ENCODE peak calls at places on chromosomes 5 and 9, in nine cellular contexts. One of them, this sample, is unnamed.

GRCh38 chr9:107119294-107119693 is 163.8 kb upstream of the RAD23B start:
- DNase-seq in GM03348: no peak
- DNase-seq in RWPE1: no peak
- DNase-seq in HS-27A: no peak
- DNase-seq in NCI-H774: no peak
- DNase-seq in HuH-7.5: no peak
- DNase-seq in C1 segment of cervical spinal cord: no peak
- DNase-seq in bronchial epithelial cell: no peak
- DNase-seq in mesothelial cell of epicardium: no peak
- DNase-seq in this sample: no peak

GRCh38 chr5:176863041-176863764 is 35.9 kb downstream of the HK3 start:
- DNase-seq in GM03348: no peak
- DNase-seq in bronchial epithelial cell: no peak
- DNase-seq in RWPE1: no peak
- DNase-seq in HuH-7.5: no peak
- DNase-seq in mesothelial cell of epicardium: no peak
- DNase-seq in HS-27A: no peak
- DNase-seq in NCI-H774: no peak
- DNase-seq in C1 segment of cervical spinal cord: no peak
- DNase-seq in this sample: no peak

GRCh38 chr5:132237141-132237540 is 9.5 kb upstream of the P4HA2 start:
- DNase-seq in RWPE1: no peak
- DNase-seq in HuH-7.5: no peak
- DNase-seq in mesothelial cell of epicardium: no peak
- DNase-seq in GM03348: peak
- DNase-seq in HS-27A: no peak
- DNase-seq in NCI-H774: no peak
- DNase-seq in C1 segment of cervical spinal cord: no peak
- DNase-seq in bronchial epithelial cell: no peak
- DNase-seq in this sample: no peak

GRCh38 chr9:4080889-4081548 is 218.8 kb downstream of the GLIS3 start:
- DNase-seq in bronchial epithelial cell: no peak
- DNase-seq in GM03348: no peak
- DNase-seq in HuH-7.5: no peak
- DNase-seq in mesothelial cell of epicardium: no peak
- DNase-seq in HS-27A: no peak
- DNase-seq in NCI-H774: no peak
- DNase-seq in RWPE1: no peak
- DNase-seq in C1 segment of cervical spinal cord: no peak
- DNase-seq in this sample: no peak

GRCh38 chr9:22813520-22813919 is 366.9 kb downstream of the DMRTA1 start:
- DNase-seq in GM03348: peak
- DNase-seq in bronchial epithelial cell: peak
- DNase-seq in NCI-H774: peak
- DNase-seq in HuH-7.5: no peak
- DNase-seq in HS-27A: no peak
- DNase-seq in RWPE1: no peak
- DNase-seq in mesothelial cell of epicardium: no peak
- DNase-seq in C1 segment of cervical spinal cord: no peak
- DNase-seq in this sample: no peak

GRCh38 chr5:107980923-107981748 is 310.4 kb upstream of the EFNA5 start:
- DNase-seq in bronchial epithelial cell: no peak
- DNase-seq in HS-27A: no peak
- DNase-seq in HuH-7.5: no peak
- DNase-seq in GM03348: no peak
- DNase-seq in RWPE1: no peak
- DNase-seq in C1 segment of cervical spinal cord: no peak
- DNase-seq in NCI-H774: no peak
- DNase-seq in mesothelial cell of epicardium: no peak
- DNase-seq in this sample: no peak

GRCh38 chr5:136686192-136686872 is 321.0 kb upstream of the TRPC7 start:
- DNase-seq in GM03348: no peak
- DNase-seq in RWPE1: peak
- DNase-seq in C1 segment of cervical spinal cord: no peak
- DNase-seq in NCI-H774: no peak
- DNase-seq in HuH-7.5: no peak
- DNase-seq in bronchial epithelial cell: peak
- DNase-seq in HS-27A: no peak
- DNase-seq in mesothelial cell of epicardium: no peak
- DNase-seq in this sample: no peak

GRCh38 chr5:149605998-149606721 is 24.9 kb downstream of the ARHGEF37 start:
- DNase-seq in C1 segment of cervical spinal cord: no peak
- DNase-seq in mesothelial cell of epicardium: no peak
- DNase-seq in HuH-7.5: no peak
- DNase-seq in NCI-H774: no peak
- DNase-seq in HS-27A: peak
- DNase-seq in bronchial epithelial cell: peak
- DNase-seq in RWPE1: peak
- DNase-seq in GM03348: peak
- DNase-seq in this sample: no peak

GRCh38 chr5:113278976-113279375 is 155.8 kb downstream of the TSSK1B start:
- DNase-seq in NCI-H774: no peak
- DNase-seq in HuH-7.5: no peak
- DNase-seq in RWPE1: no peak
- DNase-seq in mesothelial cell of epicardium: no peak
- DNase-seq in bronchial epithelial cell: peak
- DNase-seq in HS-27A: no peak
- DNase-seq in GM03348: peak
- DNase-seq in C1 segment of cervical spinal cord: no peak
- DNase-seq in this sample: no peak

GRCh38 chr9:132144708-132145365 is 17.0 kb upstream of the NTNG2 start:
- DNase-seq in RWPE1: peak
- DNase-seq in C1 segment of cervical spinal cord: no peak
- DNase-seq in HuH-7.5: no peak
- DNase-seq in bronchial epithelial cell: peak
- DNase-seq in HS-27A: no peak
- DNase-seq in mesothelial cell of epicardium: no peak
- DNase-seq in NCI-H774: no peak
- DNase-seq in GM03348: peak
- DNase-seq in this sample: no peak

GRCh38 chr9:124280176-124280691 is 22.5 kb downstream of the NEK6 start:
- DNase-seq in HuH-7.5: no peak
- DNase-seq in C1 segment of cervical spinal cord: no peak
- DNase-seq in GM03348: peak
- DNase-seq in NCI-H774: no peak
- DNase-seq in RWPE1: peak
- DNase-seq in HS-27A: no peak
- DNase-seq in bronchial epithelial cell: peak
- DNase-seq in mesothelial cell of epicardium: no peak
- DNase-seq in this sample: no peak

GRCh38 chr5:139459451-139459934 is 3.0 kb downstream of the ECSCR start:
- DNase-seq in HS-27A: no peak
- DNase-seq in bronchial epithelial cell: peak
- DNase-seq in HuH-7.5: no peak
- DNase-seq in RWPE1: no peak
- DNase-seq in mesothelial cell of epicardium: no peak
- DNase-seq in C1 segment of cervical spinal cord: no peak
- DNase-seq in GM03348: no peak
- DNase-seq in NCI-H774: no peak
- DNase-seq in this sample: no peak

GRCh38 chr5:8613078-8613685 is 744.2 kb downstream of the MTRR start:
- DNase-seq in HuH-7.5: no peak
- DNase-seq in C1 segment of cervical spinal cord: no peak
- DNase-seq in GM03348: no peak
- DNase-seq in RWPE1: no peak
- DNase-seq in mesothelial cell of epicardium: no peak
- DNase-seq in NCI-H774: no peak
- DNase-seq in HS-27A: no peak
- DNase-seq in bronchial epithelial cell: no peak
- DNase-seq in this sample: no peak

GRCh38 chr5:103472820-103473219 is 89.8 kb downstream of the NUDT12 start:
- DNase-seq in RWPE1: no peak
- DNase-seq in NCI-H774: no peak
- DNase-seq in GM03348: no peak
- DNase-seq in mesothelial cell of epicardium: no peak
- DNase-seq in HS-27A: no peak
- DNase-seq in HuH-7.5: no peak
- DNase-seq in C1 segment of cervical spinal cord: no peak
- DNase-seq in bronchial epithelial cell: peak
- DNase-seq in this sample: no peak

GRCh38 chr5:91293131-91293530 is 90.0 kb downstream of the ARRDC3 start:
- DNase-seq in bronchial epithelial cell: no peak
- DNase-seq in HuH-7.5: no peak
- DNase-seq in GM03348: peak
- DNase-seq in HS-27A: no peak
- DNase-seq in NCI-H774: no peak
- DNase-seq in RWPE1: no peak
- DNase-seq in mesothelial cell of epicardium: no peak
- DNase-seq in C1 segment of cervical spinal cord: no peak
- DNase-seq in this sample: no peak

GRCh38 chr5:108418172-108418571 is 36.3 kb upstream of the FBXL17 start:
- DNase-seq in RWPE1: no peak
- DNase-seq in GM03348: no peak
- DNase-seq in mesothelial cell of epicardium: no peak
- DNase-seq in HS-27A: no peak
- DNase-seq in bronchial epithelial cell: no peak
- DNase-seq in C1 segment of cervical spinal cord: peak
- DNase-seq in NCI-H774: no peak
- DNase-seq in HuH-7.5: no peak
- DNase-seq in this sample: no peak

GRCh38 chr5:14201325-14202061 is 58.4 kb downstream of the TRIO start:
- DNase-seq in HS-27A: no peak
- DNase-seq in HuH-7.5: no peak
- DNase-seq in C1 segment of cervical spinal cord: no peak
- DNase-seq in GM03348: no peak
- DNase-seq in mesothelial cell of epicardium: no peak
- DNase-seq in RWPE1: no peak
- DNase-seq in bronchial epithelial cell: no peak
- DNase-seq in NCI-H774: no peak
- DNase-seq in this sample: no peak

GRCh38 chr9:98342819-98343208 is 87.4 kb upstream of the TBC1D2 start:
- DNase-seq in bronchial epithelial cell: no peak
- DNase-seq in HuH-7.5: no peak
- DNase-seq in NCI-H774: no peak
- DNase-seq in C1 segment of cervical spinal cord: no peak
- DNase-seq in RWPE1: no peak
- DNase-seq in mesothelial cell of epicardium: no peak
- DNase-seq in HS-27A: no peak
- DNase-seq in GM03348: no peak
- DNase-seq in this sample: no peak

GRCh38 chr9:129632460-129632859 is 6.5 kb downstream of the NTMT1 start:
- DNase-seq in HS-27A: no peak
- DNase-seq in bronchial epithelial cell: no peak
- DNase-seq in RWPE1: no peak
- DNase-seq in C1 segment of cervical spinal cord: no peak
- DNase-seq in NCI-H774: no peak
- DNase-seq in GM03348: no peak
- DNase-seq in mesothelial cell of epicardium: no peak
- DNase-seq in HuH-7.5: no peak
- DNase-seq in this sample: no peak

This sample was measured in T-cell.